ENCODE peak calls at places on chromosomes 6 and 20, in five cellular contexts. J is suprapubic skin, S is breast epithelium, N is uterus, G is heart left ventricle. L is an unnamed sample.

GRCh38 chr20:10705801-10706459 is 32.1 kb upstream of the JAG1 start:
- DNase-seq in G (no peak), S (no peak), N (no peak), J (no peak), L (no peak)

GRCh38 chr20:54140927-54141566 is 32.7 kb downstream of the CYP24A1 start:
- DNase-seq in S (no peak), N (no peak), G (no peak), J (no peak), L (no peak)

GRCh38 chr6:62283828-62284411 is 2.1 kb downstream of the KHDRBS2 start:
- DNase-seq in S (no peak), N (no peak), G (no peak), J (no peak), L (peak)

GRCh38 chr6:74749211-74750142 is 456.4 kb downstream of the COL12A1 start:
- DNase-seq in J (no peak), S (no peak), G (no peak), N (no peak), L (no peak)

GRCh38 chr6:45185403-45186251 is 142.5 kb upstream of the RUNX2 start:
- DNase-seq in J (no peak), N (no peak), S (no peak), G (no peak), L (no peak)

GRCh38 chr6:115838763-115839401 is 221.8 kb downstream of the FRK start:
- DNase-seq in N (no peak), G (no peak), S (no peak), J (no peak), L (peak)

GRCh38 chr6:46476301-46476700 is 14.9 kb downstream of the RCAN2 start:
- DNase-seq in G (no peak), N (no peak), J (no peak), S (no peak), L (no peak)

GRCh38 chr6:156864557-156864956 is 87.4 kb downstream of the ARID1B start:
- DNase-seq in J (no peak), G (no peak), S (no peak), N (no peak), L (no peak)

GRCh38 chr6:125444234-125444949 is 142.6 kb upstream of the HDDC2 start:
- DNase-seq in S (no peak), G (peak), J (no peak), N (peak), L (no peak)

GRCh38 chr20:23920936-23921335 is 41.4 kb upstream of the CST5 start:
- DNase-seq in J (no peak), G (no peak), N (no peak), S (no peak), L (peak)
- TF ChIP-seq POLR2A in J (no peak), G (no peak), N (no peak), S (no peak), L (no peak)

DNA sequence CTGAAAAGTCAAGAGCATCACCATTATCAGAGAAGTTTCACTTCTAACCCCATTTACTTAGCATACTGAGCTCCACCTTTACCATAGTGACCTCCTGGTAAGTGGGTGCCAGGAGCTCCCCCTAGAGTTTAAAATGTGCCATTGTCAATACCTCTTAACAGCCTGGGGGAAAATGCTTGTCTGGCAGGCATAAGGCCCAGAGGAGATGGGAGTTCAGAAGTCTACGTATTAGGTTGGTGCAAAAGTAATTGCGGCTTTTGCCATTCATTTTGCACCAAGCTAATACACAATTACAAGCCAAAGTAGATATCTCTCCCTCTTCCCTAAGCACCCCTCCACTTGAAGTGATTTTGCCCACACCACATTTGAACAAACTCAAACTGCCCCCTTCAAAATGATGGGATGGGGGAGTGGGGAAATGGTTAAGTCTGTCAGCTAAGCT is 919.0 kb downstream of the KIF16B start:
- DNase-seq in N (no peak), G (no peak), J (no peak), S (no peak), L (peak)
- TF ChIP-seq CTCF in N (peak), G (peak), J (peak), S (no peak), L (peak)

GRCh38 chr20:48294942-48295341 is 509.7 kb upstream of the SULF2 start:
- DNase-seq in S (no peak), N (no peak), J (no peak), G (no peak), L (no peak)
- H3K27ac ChIP-seq in S (no peak), N (peak), J (no peak), G (no peak), L (peak)

DNA sequence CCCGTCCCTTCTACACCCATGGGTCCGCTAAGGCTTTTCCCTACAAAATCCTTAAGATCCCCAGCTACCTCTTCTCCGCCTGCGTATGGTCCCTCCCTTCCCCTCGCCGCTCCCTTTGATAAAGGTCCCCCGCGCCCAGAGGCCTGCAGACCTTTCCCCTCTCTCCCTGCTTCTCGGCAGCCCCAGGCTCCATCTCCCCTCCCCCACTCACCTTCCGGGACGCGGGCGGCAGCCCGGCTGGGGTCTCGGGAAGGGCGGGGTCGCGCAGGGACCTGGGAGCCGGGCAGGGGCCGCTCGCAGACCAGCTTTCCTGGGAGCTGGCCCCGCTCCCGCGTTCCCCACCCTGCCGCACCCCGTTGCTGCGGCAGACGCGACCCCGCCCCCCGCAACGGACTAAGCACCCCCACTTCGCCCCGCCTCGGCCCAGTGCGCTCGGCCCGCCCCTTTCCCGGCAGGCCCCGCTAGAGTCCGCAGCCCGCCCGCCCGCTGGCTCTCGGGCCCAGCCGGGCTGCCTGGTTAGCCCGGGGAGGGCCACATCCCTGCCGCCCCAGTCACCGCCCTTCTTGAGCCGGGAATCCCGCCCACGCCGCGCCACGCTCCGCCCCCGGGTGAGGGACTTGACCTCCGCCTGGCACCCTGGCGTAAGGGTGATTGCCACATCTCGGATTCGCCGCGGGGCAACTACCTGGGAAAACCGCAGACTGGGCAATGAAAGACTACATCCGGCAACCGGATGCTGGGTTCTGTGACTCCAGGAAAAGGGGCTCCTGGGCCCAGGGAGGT is at the start of gene FLOT1:
- DNase-seq in S (peak), G (peak), N (peak), J (peak), L (peak)
- TF ChIP-seq POLR2A in S (peak), G (no peak), N (peak), J (no peak), L (peak)

GRCh38 chr20:51542033-51542893 is at the start of gene NFATC2:
- DNase-seq in S (no peak), N (peak), J (no peak), G (peak), L (peak)
- TF ChIP-seq CTCF in S (no peak), N (no peak), J (no peak), G (no peak), L (no peak)

GRCh38 chr6:41530476-41530875 is 15.7 kb upstream of the FOXP4 start:
- DNase-seq in S (no peak), J (no peak), G (no peak), N (no peak), L (no peak)

GRCh38 chr6:41527721-41528408 is 18.3 kb upstream of the FOXP4 start:
- DNase-seq in J (no peak), N (no peak), S (no peak), G (no peak), L (peak)

GRCh38 chr6:41529049-41529448 is 17.1 kb upstream of the FOXP4 start:
- DNase-seq in N (no peak), G (no peak), S (no peak), J (no peak), L (no peak)

GRCh38 chr6:41529970-41530369 is 16.2 kb upstream of the FOXP4 start:
- DNase-seq in J (no peak), G (no peak), S (no peak), N (no peak), L (no peak)

DNA sequence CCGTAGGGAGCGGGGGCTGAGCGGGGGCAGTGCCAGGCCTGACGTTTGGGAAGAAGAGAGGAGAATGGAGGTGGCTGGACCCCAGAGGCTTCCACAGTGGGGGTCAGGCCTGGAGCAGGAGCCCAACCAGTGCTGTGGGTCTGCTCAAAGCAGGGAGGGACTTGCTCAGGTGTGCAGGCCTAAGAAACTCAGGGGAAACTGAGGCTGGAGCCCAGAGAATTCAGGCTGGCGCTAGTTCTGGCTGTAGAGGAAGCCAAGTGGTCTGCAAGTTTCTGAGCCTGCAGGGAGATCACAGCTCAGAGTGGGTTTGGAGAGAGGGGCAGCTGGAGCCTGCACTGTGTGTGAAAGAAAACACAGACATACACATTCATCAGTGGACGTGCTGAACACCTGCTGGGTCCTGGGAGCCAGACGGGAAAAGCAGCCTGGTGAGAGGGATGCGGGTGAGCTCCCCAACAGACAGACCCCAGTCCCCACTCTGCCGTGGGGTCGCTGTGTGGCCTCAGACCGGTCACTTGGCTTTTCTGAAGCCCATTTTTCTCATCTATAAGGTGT is 17.7 kb upstream of the FOXP4 start:
- DNase-seq in G (no peak), N (no peak), J (no peak), S (no peak), L (no peak)
- H3K27ac ChIP-seq in G (no peak), N (peak), J (no peak), S (no peak), L (no peak)

GRCh38 chr20:25750765-25751696 is 54.4 kb upstream of the ZNF337 start:
- DNase-seq in S (no peak), G (no peak), N (peak), J (no peak), L (peak)
- TF ChIP-seq POLR2A in S (no peak), G (no peak), N (no peak), J (no peak), L (no peak)

GRCh38 chr6:39493717-39494116 is 171.2 kb upstream of the KCNK16 start:
- DNase-seq in N (no peak), S (no peak), J (no peak), G (no peak), L (no peak)

GRCh38 chr6:39493174-39493573 is 170.7 kb upstream of the KCNK16 start:
- DNase-seq in J (no peak), S (no peak), G (no peak), N (no peak), L (no peak)

GRCh38 chr6:39495640-39496039 is 173.1 kb upstream of the KCNK16 start:
- DNase-seq in J (no peak), G (no peak), S (no peak), N (no peak), L (no peak)

GRCh38 chr6:39496951-39497350 is 174.4 kb upstream of the KCNK16 start:
- DNase-seq in N (peak), G (peak), S (no peak), J (no peak), L (peak)

DNA sequence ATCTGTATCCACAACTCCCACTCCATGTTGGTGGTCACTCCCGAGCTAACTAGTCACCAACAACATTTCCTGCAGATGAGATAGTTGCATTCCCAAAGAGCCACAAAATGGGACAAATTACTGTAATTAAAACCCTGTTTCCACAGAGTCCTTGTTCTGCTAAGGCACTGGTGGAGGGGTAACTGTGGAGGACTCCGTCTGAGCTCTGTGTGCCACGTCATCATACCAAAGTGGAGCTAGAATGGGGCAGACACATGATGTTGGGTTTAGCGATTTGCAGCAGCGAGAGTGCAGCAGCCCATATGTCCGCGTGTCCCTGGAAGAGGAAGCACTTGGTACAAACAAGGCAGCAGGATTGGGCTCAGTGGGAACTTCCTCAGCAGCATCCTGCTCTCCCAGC is 172.5 kb upstream of the KCNK16 start:
- DNase-seq in S (no peak), N (no peak), J (no peak), G (no peak), L (no peak)
- TF ChIP-seq CTCF in S (no peak), N (no peak), J (no peak), G (no peak), L (no peak)